ENCODE peak calls at places on chromosomes 12 and 14, in eight cellular contexts. O, D, J, W, N, Z, Q and T are unnamed samples.

GRCh38 chr12:91053951-91054715 is 3.7 kb downstream of the KERA start:
- DNase-seq in O (no peak), W (peak; percentile 38), J (peak; percentile 48), N (peak; percentile 78), D (peak; percentile 73), Z (peak; percentile 83), Q (no peak), T (peak; percentile 96)

GRCh38 chr12:109586385-109587296 is 13.0 kb downstream of the MVK start:
- DNase-seq in Q (no peak), D (no peak), J (no peak), O (no peak), W (no peak), N (no peak), Z (no peak), T (no peak)

GRCh38 chr12:42585175-42585845 is 4.2 kb downstream of the PRICKLE1 start:
- DNase-seq in J (no peak), N (no peak), Q (no peak), O (no peak), W (peak; percentile 16), Z (no peak), D (no peak), T (no peak)

GRCh38 chr12:61546296-61546695 is 713.9 kb upstream of the USP15 start:
- DNase-seq in Q (no peak), W (peak; percentile 28), N (no peak), D (no peak), Z (no peak), O (no peak), J (no peak), T (no peak)

GRCh38 chr14:101193126-101193844 is 289.8 kb upstream of the RTL1 start:
- DNase-seq in J (no peak), Q (no peak), D (no peak), O (no peak), W (no peak), N (no peak), Z (no peak), T (no peak)

GRCh38 chr12:79566452-79566851 is 124.3 kb downstream of the PAWR start:
- DNase-seq in W (no peak), Q (no peak), O (no peak), D (no peak), Z (no peak), N (peak; percentile 25), J (no peak), T (peak; percentile 5)

GRCh38 chr14:32428149-32428548 is 99.1 kb downstream of the AKAP6 start:
- DNase-seq in D (no peak), Z (no peak), Q (no peak), O (no peak), N (no peak), W (no peak), J (no peak), T (no peak)

GRCh38 chr12:99390707-99391106 is 256.8 kb upstream of the GARIN6 start:
- DNase-seq in W (no peak), D (no peak), Q (no peak), N (no peak), J (no peak), Z (no peak), O (no peak), T (peak; percentile 15)

GRCh38 chr12:69442894-69443293 is 27.3 kb upstream of the FRS2 start:
- DNase-seq in Q (no peak), N (no peak), O (no peak), D (no peak), Z (no peak), J (no peak), W (no peak), T (peak; percentile 72)

GRCh38 chr14:71143391-71144290 is 236.4 kb downstream of the PCNX1 start:
- DNase-seq in D (no peak), Z (no peak), W (peak; percentile 74), Q (peak; percentile 71), O (no peak), J (no peak), N (peak; percentile 86), T (peak; percentile 73)

GRCh38 chr12:5034605-5035004 is 9.1 kb upstream of the KCNA5 start:
- DNase-seq in D (no peak), Z (no peak), O (no peak), N (no peak), W (no peak), J (no peak), Q (no peak), T (no peak)

GRCh38 chr12:62625238-62625637 is 158.6 kb downstream of the MON2 start:
- DNase-seq in D (no peak), W (peak; percentile 50), Q (no peak), O (no peak), J (no peak), N (no peak), Z (no peak), T (no peak)

GRCh38 chr14:89270439-89271227 is 146.4 kb downstream of the FOXN3 start:
- DNase-seq in Q (no peak), W (peak; percentile 74), Z (no peak), N (no peak), D (no peak), O (no peak), J (no peak), T (no peak)

GRCh38 chr12:34291001-34291400 is 268.7 kb downstream of the ALG10 start:
- DNase-seq in D (no peak), J (no peak), O (no peak), Q (no peak), W (no peak), N (no peak), Z (no peak), T (no peak)

GRCh38 chr12:34294671-34295365 is 272.5 kb downstream of the ALG10 start:
- DNase-seq in Q (no peak), W (no peak), N (no peak), D (no peak), Z (no peak), O (no peak), J (no peak), T (no peak)

GRCh38 chr12:34291426-34291901 is 269.2 kb downstream of the ALG10 start:
- DNase-seq in Z (no peak), Q (no peak), W (no peak), O (no peak), J (no peak), N (no peak), D (no peak), T (no peak)

GRCh38 chr12:34294137-34294536 is 271.8 kb downstream of the ALG10 start:
- DNase-seq in D (no peak), Q (no peak), O (no peak), W (no peak), N (no peak), Z (no peak), J (no peak), T (no peak)

DNA sequence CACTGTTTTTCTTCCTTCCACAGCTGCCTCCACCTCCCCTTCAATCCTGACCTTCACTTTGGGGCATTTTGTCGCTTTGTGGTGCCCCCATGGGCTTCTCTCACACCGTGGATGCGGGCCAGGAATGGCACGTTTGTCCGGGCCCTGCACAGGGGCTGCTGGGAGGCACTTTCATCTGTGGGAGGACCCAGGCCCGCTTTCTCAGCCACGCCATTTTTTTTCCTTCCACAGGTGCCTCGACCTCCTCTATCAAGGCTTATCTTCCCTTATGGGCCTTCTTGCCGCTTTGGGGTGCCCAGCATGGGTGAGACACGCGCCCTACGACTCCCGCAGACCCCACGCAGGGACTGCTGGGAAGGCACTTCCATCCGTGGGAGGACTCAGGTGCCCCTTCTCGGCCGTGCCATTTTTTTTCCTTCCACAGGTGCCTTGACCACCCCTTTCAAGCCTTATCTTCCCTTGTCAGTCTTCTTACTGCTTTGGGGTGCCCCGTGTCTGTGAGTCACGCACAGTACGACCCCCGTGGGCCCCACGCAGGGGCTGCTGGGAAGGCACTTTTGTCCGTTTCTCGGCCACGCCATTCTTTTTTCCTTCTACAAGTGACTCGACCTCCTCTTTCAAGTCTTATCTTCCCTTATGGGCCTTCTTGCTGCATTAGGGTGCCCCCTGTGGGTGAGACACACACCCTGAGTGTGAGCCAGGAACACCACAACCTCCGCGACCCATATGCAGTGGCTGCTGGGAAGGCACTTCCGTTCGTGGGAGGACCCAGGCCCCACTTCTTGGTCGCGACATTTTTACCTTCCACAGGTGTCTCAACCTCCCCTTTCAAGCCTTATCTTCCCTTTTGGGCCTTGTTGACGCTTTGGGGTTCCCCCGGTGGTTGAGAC is 270.7 kb downstream of the ALG10 start:
- DNase-seq in Z (no peak), Q (no peak), J (no peak), W (no peak), N (no peak), O (no peak), D (no peak), T (no peak)
- TF ChIP-seq CTCF in Z (no peak), Q (no peak), J (no peak), W (no peak), N (no peak), O (no peak), D (no peak), T (no peak)

GRCh38 chr14:29927596-29928341 is at the start of gene PRKD1:
- DNase-seq in N (peak; percentile 41), D (no peak), Z (peak; percentile 28), Q (peak; percentile 78), W (peak; percentile 85), O (no peak), J (peak; percentile 69), T (peak; percentile 88)

GRCh38 chr14:29926228-29926627 is 1.4 kb downstream of the PRKD1 start:
- DNase-seq in W (no peak), J (no peak), D (no peak), Z (no peak), O (no peak), N (no peak), Q (no peak), T (peak; percentile 9)

GRCh38 chr14:29925736-29926135 is 1.9 kb downstream of the PRKD1 start:
- DNase-seq in Q (no peak), D (no peak), N (no peak), J (no peak), O (no peak), W (no peak), Z (no peak), T (no peak)

GRCh38 chr14:29928342-29928640 is 644 bp upstream of the PRKD1 start:
- DNase-seq in Z (no peak), O (no peak), Q (peak; percentile 35), W (no peak), N (no peak), J (no peak), D (no peak), T (peak; percentile 27)

GRCh38 chr14:29926701-29927595 is 699 bp downstream of the PRKD1 start:
- DNase-seq in Z (peak; percentile 19), D (no peak), J (peak; percentile 43), W (peak; percentile 79), Q (peak; percentile 24), N (peak; percentile 41), O (no peak), T (peak; percentile 78)
- TF ChIP-seq CTCF in Z (no peak), D (no peak), J (no peak), W (peak; percentile 12), Q (no peak), N (peak; percentile 60), O (no peak), T (peak; percentile 19)

GRCh38 chr12:106032141-106032925 is 106.4 kb downstream of the NUAK1 start:
- DNase-seq in N (no peak), J (no peak), Z (no peak), D (no peak), W (no peak), O (no peak), Q (no peak), T (no peak)
- TF ChIP-seq CTCF in N (peak; percentile 18), J (no peak), Z (peak; percentile 3), D (peak; percentile 23), W (peak; percentile 20), O (no peak), Q (no peak), T (peak; percentile 15)

DNA sequence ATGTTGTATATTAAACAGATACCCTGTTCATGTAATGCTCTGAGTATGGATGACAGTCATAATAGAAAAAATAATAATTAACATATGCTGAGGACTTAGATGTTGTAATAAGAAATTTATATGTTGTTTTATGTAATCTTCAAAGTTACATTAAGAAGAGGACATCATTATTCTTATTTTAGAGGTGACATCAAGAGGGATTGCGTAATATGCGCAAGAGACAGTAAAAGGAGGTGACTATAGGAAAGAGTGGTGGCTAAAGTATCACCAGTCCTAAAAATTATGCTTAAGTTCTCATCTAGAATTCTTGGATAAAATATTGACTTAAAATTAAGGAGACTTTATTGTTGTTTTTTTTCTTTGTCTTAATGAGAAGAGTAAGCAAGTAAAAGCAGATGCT is 323.9 kb downstream of the KCNC2 start:
- DNase-seq in Z (no peak), J (no peak), D (no peak), Q (no peak), W (no peak), N (no peak), O (no peak), T (no peak)
- TF ChIP-seq CTCF in Z (no peak), J (no peak), D (no peak), Q (no peak), W (no peak), N (no peak), O (no peak), T (no peak)